ENCODE peak calls at places on chromosomes 5 and 9, in five cellular contexts. One of them, this sample, is unnamed.

GRCh38 chr5:180441577-180441976 is 52.6 kb upstream of the CNOT6 start:
- DNase-seq in left colon: no peak
- DNase-seq in AG09319: no peak
- DNase-seq in stimulated activated CD8-positive, alpha-beta memory T cell treated with anti-CD3 and anti-CD28 coated beads, Interleukin-7, amount 100 ng/mL, for 24 hours: no peak
- DNase-seq in NCI-H510A treated with DMSO at 0.1 percent for 48 hours: no peak
- DNase-seq in this sample: no peak

GRCh38 chr9:36742264-36742663 is 169.6 kb downstream of the MELK start:
- DNase-seq in left colon: no peak
- DNase-seq in AG09319: no peak
- DNase-seq in stimulated activated CD8-positive, alpha-beta memory T cell treated with anti-CD3 and anti-CD28 coated beads, Interleukin-7, amount 100 ng/mL, for 24 hours: no peak
- DNase-seq in NCI-H510A treated with DMSO at 0.1 percent for 48 hours: peak; percentile 55
- DNase-seq in this sample: no peak

GRCh38 chr9:22643541-22643940 is 196.9 kb downstream of the DMRTA1 start:
- DNase-seq in left colon: no peak
- DNase-seq in AG09319: no peak
- DNase-seq in stimulated activated CD8-positive, alpha-beta memory T cell treated with anti-CD3 and anti-CD28 coated beads, Interleukin-7, amount 100 ng/mL, for 24 hours: no peak
- DNase-seq in NCI-H510A treated with DMSO at 0.1 percent for 48 hours: no peak
- DNase-seq in this sample: no peak

GRCh38 chr9:14062449-14063187 is 251.3 kb downstream of the NFIB start:
- DNase-seq in left colon: no peak
- DNase-seq in AG09319: peak; percentile 41
- DNase-seq in stimulated activated CD8-positive, alpha-beta memory T cell treated with anti-CD3 and anti-CD28 coated beads, Interleukin-7, amount 100 ng/mL, for 24 hours: no peak
- DNase-seq in NCI-H510A treated with DMSO at 0.1 percent for 48 hours: peak; percentile 75
- DNase-seq in this sample: no peak

GRCh38 chr5:7244977-7245376 is 151.0 kb upstream of the ADCY2 start:
- DNase-seq in left colon: no peak
- DNase-seq in AG09319: no peak
- DNase-seq in stimulated activated CD8-positive, alpha-beta memory T cell treated with anti-CD3 and anti-CD28 coated beads, Interleukin-7, amount 100 ng/mL, for 24 hours: no peak
- DNase-seq in NCI-H510A treated with DMSO at 0.1 percent for 48 hours: no peak
- DNase-seq in this sample: no peak

GRCh38 chr9:14251146-14252071 is 62.5 kb downstream of the NFIB start:
- DNase-seq in left colon: peak; percentile 78
- DNase-seq in AG09319: peak; percentile 40
- DNase-seq in stimulated activated CD8-positive, alpha-beta memory T cell treated with anti-CD3 and anti-CD28 coated beads, Interleukin-7, amount 100 ng/mL, for 24 hours: no peak
- DNase-seq in NCI-H510A treated with DMSO at 0.1 percent for 48 hours: peak; percentile 89
- DNase-seq in this sample: peak; percentile 77

GRCh38 chr9:76032652-76033373 is 142.3 kb downstream of the PCSK5 start:
- DNase-seq in left colon: no peak
- DNase-seq in AG09319: no peak
- DNase-seq in stimulated activated CD8-positive, alpha-beta memory T cell treated with anti-CD3 and anti-CD28 coated beads, Interleukin-7, amount 100 ng/mL, for 24 hours: no peak
- DNase-seq in NCI-H510A treated with DMSO at 0.1 percent for 48 hours: no peak
- DNase-seq in this sample: no peak

GRCh38 chr5:176134529-176135223 is 103.5 kb upstream of the SIMC1 start:
- DNase-seq in left colon: no peak
- DNase-seq in AG09319: no peak
- DNase-seq in stimulated activated CD8-positive, alpha-beta memory T cell treated with anti-CD3 and anti-CD28 coated beads, Interleukin-7, amount 100 ng/mL, for 24 hours: no peak
- DNase-seq in NCI-H510A treated with DMSO at 0.1 percent for 48 hours: no peak
- DNase-seq in this sample: no peak

GRCh38 chr9:89635816-89636215 is 31.0 kb downstream of the GADD45G start:
- DNase-seq in left colon: no peak
- DNase-seq in AG09319: no peak
- DNase-seq in stimulated activated CD8-positive, alpha-beta memory T cell treated with anti-CD3 and anti-CD28 coated beads, Interleukin-7, amount 100 ng/mL, for 24 hours: no peak
- DNase-seq in NCI-H510A treated with DMSO at 0.1 percent for 48 hours: no peak
- DNase-seq in this sample: no peak

GRCh38 chr9:133505901-133506652 is 18.7 kb downstream of the MYMK start:
- DNase-seq in left colon: no peak
- DNase-seq in AG09319: peak; percentile 71
- DNase-seq in stimulated activated CD8-positive, alpha-beta memory T cell treated with anti-CD3 and anti-CD28 coated beads, Interleukin-7, amount 100 ng/mL, for 24 hours: no peak
- DNase-seq in NCI-H510A treated with DMSO at 0.1 percent for 48 hours: no peak
- DNase-seq in this sample: no peak

GRCh38 chr9:90433398-90433890 is 209.2 kb downstream of the DIRAS2 start:
- DNase-seq in left colon: no peak
- DNase-seq in AG09319: no peak
- DNase-seq in stimulated activated CD8-positive, alpha-beta memory T cell treated with anti-CD3 and anti-CD28 coated beads, Interleukin-7, amount 100 ng/mL, for 24 hours: no peak
- DNase-seq in NCI-H510A treated with DMSO at 0.1 percent for 48 hours: peak; percentile 76
- DNase-seq in this sample: no peak

GRCh38 chr5:116859666-116860320 is 285.2 kb upstream of the SEMA6A start:
- DNase-seq in left colon: no peak
- DNase-seq in AG09319: no peak
- DNase-seq in stimulated activated CD8-positive, alpha-beta memory T cell treated with anti-CD3 and anti-CD28 coated beads, Interleukin-7, amount 100 ng/mL, for 24 hours: no peak
- DNase-seq in NCI-H510A treated with DMSO at 0.1 percent for 48 hours: no peak
- DNase-seq in this sample: no peak

GRCh38 chr5:162268694-162269481 is 201.3 kb downstream of the GABRG2 start:
- DNase-seq in left colon: no peak
- DNase-seq in AG09319: no peak
- DNase-seq in stimulated activated CD8-positive, alpha-beta memory T cell treated with anti-CD3 and anti-CD28 coated beads, Interleukin-7, amount 100 ng/mL, for 24 hours: no peak
- DNase-seq in NCI-H510A treated with DMSO at 0.1 percent for 48 hours: no peak
- DNase-seq in this sample: no peak

GRCh38 chr9:74644015-74644414 is 146.9 kb downstream of the RORB start:
- DNase-seq in left colon: no peak
- DNase-seq in AG09319: no peak
- DNase-seq in stimulated activated CD8-positive, alpha-beta memory T cell treated with anti-CD3 and anti-CD28 coated beads, Interleukin-7, amount 100 ng/mL, for 24 hours: no peak
- DNase-seq in NCI-H510A treated with DMSO at 0.1 percent for 48 hours: no peak
- DNase-seq in this sample: no peak

GRCh38 chr5:15286659-15287058 is 213.3 kb upstream of the FBXL7 start:
- DNase-seq in left colon: no peak
- DNase-seq in AG09319: no peak
- DNase-seq in stimulated activated CD8-positive, alpha-beta memory T cell treated with anti-CD3 and anti-CD28 coated beads, Interleukin-7, amount 100 ng/mL, for 24 hours: no peak
- DNase-seq in NCI-H510A treated with DMSO at 0.1 percent for 48 hours: no peak
- DNase-seq in this sample: peak; percentile 51

GRCh38 chr5:6581559-6582426 is 51.1 kb downstream of the NSUN2 start:
- DNase-seq in left colon: no peak
- DNase-seq in AG09319: no peak
- DNase-seq in stimulated activated CD8-positive, alpha-beta memory T cell treated with anti-CD3 and anti-CD28 coated beads, Interleukin-7, amount 100 ng/mL, for 24 hours: no peak
- DNase-seq in NCI-H510A treated with DMSO at 0.1 percent for 48 hours: no peak
- DNase-seq in this sample: no peak

GRCh38 chr5:31819926-31820516 is 181.1 kb downstream of the PDZD2 start:
- DNase-seq in left colon: no peak
- DNase-seq in AG09319: no peak
- DNase-seq in stimulated activated CD8-positive, alpha-beta memory T cell treated with anti-CD3 and anti-CD28 coated beads, Interleukin-7, amount 100 ng/mL, for 24 hours: no peak
- DNase-seq in NCI-H510A treated with DMSO at 0.1 percent for 48 hours: no peak
- DNase-seq in this sample: no peak

GRCh38 chr9:98101416-98101815 is 17.6 kb downstream of the TRIM14 start:
- DNase-seq in left colon: no peak
- DNase-seq in AG09319: no peak
- DNase-seq in stimulated activated CD8-positive, alpha-beta memory T cell treated with anti-CD3 and anti-CD28 coated beads, Interleukin-7, amount 100 ng/mL, for 24 hours: no peak
- DNase-seq in NCI-H510A treated with DMSO at 0.1 percent for 48 hours: no peak
- DNase-seq in this sample: no peak

GRCh38 chr5:120609570-120609969 is 145.5 kb downstream of the PRR16 start:
- DNase-seq in left colon: no peak
- DNase-seq in AG09319: no peak
- DNase-seq in stimulated activated CD8-positive, alpha-beta memory T cell treated with anti-CD3 and anti-CD28 coated beads, Interleukin-7, amount 100 ng/mL, for 24 hours: no peak
- DNase-seq in NCI-H510A treated with DMSO at 0.1 percent for 48 hours: no peak
- DNase-seq in this sample: no peak

GRCh38 chr5:137304227-137304874 is 194.8 kb downstream of the SPOCK1 start:
- DNase-seq in left colon: peak; percentile 72
- DNase-seq in AG09319: no peak
- DNase-seq in stimulated activated CD8-positive, alpha-beta memory T cell treated with anti-CD3 and anti-CD28 coated beads, Interleukin-7, amount 100 ng/mL, for 24 hours: no peak
- DNase-seq in NCI-H510A treated with DMSO at 0.1 percent for 48 hours: peak; percentile 84
- DNase-seq in this sample: no peak

GRCh38 chr9:99491408-99492259 is 269.6 kb downstream of the SEC61B start:
- DNase-seq in left colon: no peak
- DNase-seq in AG09319: peak; percentile 67
- DNase-seq in stimulated activated CD8-positive, alpha-beta memory T cell treated with anti-CD3 and anti-CD28 coated beads, Interleukin-7, amount 100 ng/mL, for 24 hours: no peak
- DNase-seq in NCI-H510A treated with DMSO at 0.1 percent for 48 hours: no peak
- DNase-seq in this sample: no peak

GRCh38 chr9:109861918-109862317 is 81.9 kb downstream of the PALM2AKAP2 start:
- DNase-seq in left colon: no peak
- DNase-seq in AG09319: no peak
- DNase-seq in stimulated activated CD8-positive, alpha-beta memory T cell treated with anti-CD3 and anti-CD28 coated beads, Interleukin-7, amount 100 ng/mL, for 24 hours: no peak
- DNase-seq in NCI-H510A treated with DMSO at 0.1 percent for 48 hours: no peak
- DNase-seq in this sample: no peak

GRCh38 chr5:170338933-170339779 is 41.6 kb upstream of the LCP2 start:
- DNase-seq in left colon: no peak
- DNase-seq in AG09319: no peak
- DNase-seq in stimulated activated CD8-positive, alpha-beta memory T cell treated with anti-CD3 and anti-CD28 coated beads, Interleukin-7, amount 100 ng/mL, for 24 hours: no peak
- DNase-seq in NCI-H510A treated with DMSO at 0.1 percent for 48 hours: no peak
- DNase-seq in this sample: no peak

GRCh38 chr9:27125936-27126335 is 16.9 kb downstream of the TEK start:
- DNase-seq in left colon: no peak
- DNase-seq in AG09319: no peak
- DNase-seq in stimulated activated CD8-positive, alpha-beta memory T cell treated with anti-CD3 and anti-CD28 coated beads, Interleukin-7, amount 100 ng/mL, for 24 hours: no peak
- DNase-seq in NCI-H510A treated with DMSO at 0.1 percent for 48 hours: no peak
- DNase-seq in this sample: no peak

GRCh38 chr9:134355561-134356278 is 29.5 kb downstream of the RXRA start:
- DNase-seq in left colon: peak; percentile 82
- DNase-seq in AG09319: no peak
- DNase-seq in stimulated activated CD8-positive, alpha-beta memory T cell treated with anti-CD3 and anti-CD28 coated beads, Interleukin-7, amount 100 ng/mL, for 24 hours: no peak
- DNase-seq in NCI-H510A treated with DMSO at 0.1 percent for 48 hours: no peak
- DNase-seq in this sample: no peak

GRCh38 chr5:133256276-133256675 is 204.5 kb downstream of the HSPA4 start:
- DNase-seq in left colon: no peak
- DNase-seq in AG09319: no peak
- DNase-seq in stimulated activated CD8-positive, alpha-beta memory T cell treated with anti-CD3 and anti-CD28 coated beads, Interleukin-7, amount 100 ng/mL, for 24 hours: no peak
- DNase-seq in NCI-H510A treated with DMSO at 0.1 percent for 48 hours: peak; percentile 43
- DNase-seq in this sample: no peak

GRCh38 chr9:32350682-32351081 is 33.8 kb upstream of the ACO1 start:
- DNase-seq in left colon: no peak
- DNase-seq in AG09319: no peak
- DNase-seq in stimulated activated CD8-positive, alpha-beta memory T cell treated with anti-CD3 and anti-CD28 coated beads, Interleukin-7, amount 100 ng/mL, for 24 hours: no peak
- DNase-seq in NCI-H510A treated with DMSO at 0.1 percent for 48 hours: peak; percentile 4
- DNase-seq in this sample: peak; percentile 6

GRCh38 chr5:89351232-89351631 is 468.2 kb upstream of the MEF2C start:
- DNase-seq in left colon: no peak
- DNase-seq in AG09319: peak; percentile 14
- DNase-seq in stimulated activated CD8-positive, alpha-beta memory T cell treated with anti-CD3 and anti-CD28 coated beads, Interleukin-7, amount 100 ng/mL, for 24 hours: no peak
- DNase-seq in NCI-H510A treated with DMSO at 0.1 percent for 48 hours: no peak
- DNase-seq in this sample: no peak

GRCh38 chr5:168292783-168293696 is 1.6 kb downstream of the WWC1 start:
- DNase-seq in left colon: no peak
- DNase-seq in AG09319: no peak
- DNase-seq in stimulated activated CD8-positive, alpha-beta memory T cell treated with anti-CD3 and anti-CD28 coated beads, Interleukin-7, amount 100 ng/mL, for 24 hours: no peak
- DNase-seq in NCI-H510A treated with DMSO at 0.1 percent for 48 hours: no peak
- DNase-seq in this sample: no peak

GRCh38 chr5:172943283-172943841 is 15.9 kb upstream of the RPL26L1 start:
- DNase-seq in left colon: no peak
- DNase-seq in AG09319: no peak
- DNase-seq in stimulated activated CD8-positive, alpha-beta memory T cell treated with anti-CD3 and anti-CD28 coated beads, Interleukin-7, amount 100 ng/mL, for 24 hours: no peak
- DNase-seq in NCI-H510A treated with DMSO at 0.1 percent for 48 hours: no peak
- DNase-seq in this sample: no peak

GRCh38 chr5:164518049-164518740 is 1012.8 kb downstream of the MAT2B start:
- DNase-seq in left colon: no peak
- DNase-seq in AG09319: no peak
- DNase-seq in stimulated activated CD8-positive, alpha-beta memory T cell treated with anti-CD3 and anti-CD28 coated beads, Interleukin-7, amount 100 ng/mL, for 24 hours: no peak
- DNase-seq in NCI-H510A treated with DMSO at 0.1 percent for 48 hours: no peak
- DNase-seq in this sample: no peak

GRCh38 chr9:97857603-97858392 is 4.8 kb downstream of the FOXE1 start:
- DNase-seq in left colon: no peak
- DNase-seq in AG09319: no peak
- DNase-seq in stimulated activated CD8-positive, alpha-beta memory T cell treated with anti-CD3 and anti-CD28 coated beads, Interleukin-7, amount 100 ng/mL, for 24 hours: no peak
- DNase-seq in NCI-H510A treated with DMSO at 0.1 percent for 48 hours: no peak
- DNase-seq in this sample: no peak

GRCh38 chr9:70053864-70054263 is 10.2 kb downstream of the MAMDC2 start:
- DNase-seq in left colon: no peak
- DNase-seq in AG09319: no peak
- DNase-seq in stimulated activated CD8-positive, alpha-beta memory T cell treated with anti-CD3 and anti-CD28 coated beads, Interleukin-7, amount 100 ng/mL, for 24 hours: no peak
- DNase-seq in NCI-H510A treated with DMSO at 0.1 percent for 48 hours: no peak
- DNase-seq in this sample: no peak

GRCh38 chr5:126358525-126358924 is 64.7 kb upstream of the GRAMD2B start:
- DNase-seq in left colon: no peak
- DNase-seq in AG09319: no peak
- DNase-seq in stimulated activated CD8-positive, alpha-beta memory T cell treated with anti-CD3 and anti-CD28 coated beads, Interleukin-7, amount 100 ng/mL, for 24 hours: no peak
- DNase-seq in NCI-H510A treated with DMSO at 0.1 percent for 48 hours: no peak
- DNase-seq in this sample: no peak

GRCh38 chr5:179120951-179121666 is 60.9 kb downstream of the ZNF354C start:
- DNase-seq in left colon: no peak
- DNase-seq in AG09319: no peak
- DNase-seq in stimulated activated CD8-positive, alpha-beta memory T cell treated with anti-CD3 and anti-CD28 coated beads, Interleukin-7, amount 100 ng/mL, for 24 hours: no peak
- DNase-seq in NCI-H510A treated with DMSO at 0.1 percent for 48 hours: no peak
- DNase-seq in this sample: no peak

GRCh38 chr5:95621839-95622629 is 2.1 kb downstream of the GPR150 start:
- DNase-seq in left colon: peak; percentile 31
- DNase-seq in AG09319: no peak
- DNase-seq in stimulated activated CD8-positive, alpha-beta memory T cell treated with anti-CD3 and anti-CD28 coated beads, Interleukin-7, amount 100 ng/mL, for 24 hours: no peak
- DNase-seq in NCI-H510A treated with DMSO at 0.1 percent for 48 hours: no peak
- DNase-seq in this sample: no peak

This sample was measured in midbrain.